ENCODE peak calls at places on chromosomes 4 and X, in eight cellular contexts. One of them, this sample, is unnamed.

GRCh38 chr4:30755306-30755705 is 35.1 kb downstream of the PCDH7 start:
- DNase-seq in H1: no peak
- DNase-seq in CD8-positive, alpha-beta memory T cell: no peak
- DNase-seq in fibroblast of pulmonary artery: no peak
- DNase-seq in upper lobe of right lung: no peak
- DNase-seq in lung: no peak
- DNase-seq in Peyer's patch: no peak
- DNase-seq in endodermal cell: no peak
- DNase-seq in this sample: no peak

GRCh38 chr4:10582059-10582686 is 102.4 kb downstream of the CLNK start:
- DNase-seq in H1: no peak
- DNase-seq in CD8-positive, alpha-beta memory T cell: no peak
- DNase-seq in fibroblast of pulmonary artery: peak; percentile 79
- DNase-seq in upper lobe of right lung: no peak
- DNase-seq in lung: peak; percentile 39
- DNase-seq in Peyer's patch: peak; percentile 62
- DNase-seq in endodermal cell: peak; percentile 69
- DNase-seq in this sample: no peak

GRCh38 chr4:27368781-27369180 is 508.1 kb downstream of the STIM2 start:
- DNase-seq in H1: no peak
- DNase-seq in CD8-positive, alpha-beta memory T cell: no peak
- DNase-seq in fibroblast of pulmonary artery: peak; percentile 19
- DNase-seq in upper lobe of right lung: no peak
- DNase-seq in lung: no peak
- DNase-seq in Peyer's patch: no peak
- DNase-seq in endodermal cell: no peak
- DNase-seq in this sample: no peak

GRCh38 chr4:45621926-45622325 is 501.9 kb downstream of the GABRG1 start:
- DNase-seq in H1: no peak
- DNase-seq in CD8-positive, alpha-beta memory T cell: no peak
- DNase-seq in fibroblast of pulmonary artery: peak; percentile 3
- DNase-seq in upper lobe of right lung: no peak
- DNase-seq in lung: no peak
- DNase-seq in Peyer's patch: no peak
- DNase-seq in endodermal cell: no peak
- DNase-seq in this sample: no peak

GRCh38 chr4:133084421-133084820 is 64.7 kb upstream of the PCDH10 start:
- DNase-seq in H1: no peak
- DNase-seq in CD8-positive, alpha-beta memory T cell: no peak
- DNase-seq in fibroblast of pulmonary artery: no peak
- DNase-seq in upper lobe of right lung: no peak
- DNase-seq in lung: no peak
- DNase-seq in Peyer's patch: no peak
- DNase-seq in endodermal cell: no peak
- DNase-seq in this sample: no peak

GRCh38 chrX:154748712-154749339 is 2.1 kb downstream of the GAB3 start:
- DNase-seq in H1: no peak
- DNase-seq in CD8-positive, alpha-beta memory T cell: no peak
- DNase-seq in fibroblast of pulmonary artery: peak; percentile 67
- DNase-seq in upper lobe of right lung: no peak
- DNase-seq in lung: no peak
- DNase-seq in Peyer's patch: peak; percentile 58
- DNase-seq in endodermal cell: peak; percentile 59
- DNase-seq in this sample: no peak

GRCh38 chr4:149823770-149824221 is 8.2 kb upstream of the IQCM start:
- DNase-seq in H1: no peak
- DNase-seq in CD8-positive, alpha-beta memory T cell: no peak
- DNase-seq in fibroblast of pulmonary artery: peak; percentile 61
- DNase-seq in upper lobe of right lung: no peak
- DNase-seq in lung: no peak
- DNase-seq in Peyer's patch: no peak
- DNase-seq in endodermal cell: no peak
- DNase-seq in this sample: no peak

GRCh38 chr4:189083769-189084168 is 856.9 kb upstream of the FRG1 start:
- DNase-seq in H1: no peak
- DNase-seq in CD8-positive, alpha-beta memory T cell: no peak
- DNase-seq in fibroblast of pulmonary artery: no peak
- DNase-seq in upper lobe of right lung: no peak
- DNase-seq in lung: no peak
- DNase-seq in Peyer's patch: no peak
- DNase-seq in endodermal cell: no peak
- DNase-seq in this sample: no peak

GRCh38 chr4:109562457-109563237 is 2.6 kb downstream of the MCUB start:
- DNase-seq in H1: no peak
- DNase-seq in CD8-positive, alpha-beta memory T cell: no peak
- DNase-seq in fibroblast of pulmonary artery: no peak
- DNase-seq in upper lobe of right lung: no peak
- DNase-seq in lung: no peak
- DNase-seq in Peyer's patch: no peak
- DNase-seq in endodermal cell: no peak
- DNase-seq in this sample: no peak

GRCh38 chrX:119488749-119489148 is 20.5 kb downstream of the SLC25A5 start:
- DNase-seq in H1: peak; percentile 56
- DNase-seq in CD8-positive, alpha-beta memory T cell: peak; percentile 14
- DNase-seq in fibroblast of pulmonary artery: peak; percentile 65
- DNase-seq in upper lobe of right lung: no peak
- DNase-seq in lung: peak; percentile 53
- DNase-seq in Peyer's patch: peak; percentile 83
- DNase-seq in endodermal cell: peak; percentile 75
- DNase-seq in this sample: no peak

GRCh38 chr4:109302366-109303140 is at the start of gene COL25A1:
- DNase-seq in H1: peak; percentile 90
- DNase-seq in CD8-positive, alpha-beta memory T cell: no peak
- DNase-seq in fibroblast of pulmonary artery: peak; percentile 22
- DNase-seq in upper lobe of right lung: peak; percentile 75
- DNase-seq in lung: peak; percentile 47
- DNase-seq in Peyer's patch: peak; percentile 47
- DNase-seq in endodermal cell: peak; percentile 97
- DNase-seq in this sample: peak; percentile 41

GRCh38 chr4:40710484-40711269 is 39.1 kb upstream of the NSUN7 start:
- DNase-seq in H1: no peak
- DNase-seq in CD8-positive, alpha-beta memory T cell: no peak
- DNase-seq in fibroblast of pulmonary artery: peak; percentile 25
- DNase-seq in upper lobe of right lung: no peak
- DNase-seq in lung: no peak
- DNase-seq in Peyer's patch: no peak
- DNase-seq in endodermal cell: no peak
- DNase-seq in this sample: no peak

GRCh38 chr4:155809835-155810234 is 51.0 kb downstream of the GUCY1B1 start:
- DNase-seq in H1: no peak
- DNase-seq in CD8-positive, alpha-beta memory T cell: no peak
- DNase-seq in fibroblast of pulmonary artery: peak; percentile 94
- DNase-seq in upper lobe of right lung: no peak
- DNase-seq in lung: no peak
- DNase-seq in Peyer's patch: no peak
- DNase-seq in endodermal cell: no peak
- DNase-seq in this sample: no peak

DNA sequence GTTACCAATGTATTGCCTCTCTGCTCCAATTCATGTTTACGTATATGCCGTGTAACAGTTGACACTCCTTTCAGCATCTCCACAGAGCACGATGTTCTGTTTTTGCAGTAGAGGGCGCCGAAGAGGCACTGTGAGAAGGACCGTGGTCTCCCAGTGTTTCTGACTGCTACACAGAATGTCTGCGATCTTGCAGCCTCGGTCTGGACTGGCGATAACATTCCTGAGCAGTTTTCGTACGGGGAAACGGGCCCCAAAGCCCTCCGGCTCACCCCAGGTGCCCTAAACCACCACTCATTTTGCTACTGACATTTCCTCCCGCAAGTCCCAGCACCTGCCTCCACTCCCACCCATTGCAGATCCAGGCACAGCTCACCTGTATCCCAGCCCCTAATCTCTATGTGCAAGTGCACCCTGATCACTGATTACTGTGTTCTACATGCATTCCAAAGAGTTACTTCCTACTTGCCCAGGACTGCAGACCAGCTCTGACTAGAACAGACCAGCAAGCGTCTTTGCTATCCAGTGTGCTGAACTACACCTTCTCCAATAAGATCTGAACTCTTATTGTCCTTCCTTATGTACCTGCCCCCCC is 12.4 kb upstream of the NFXL1 start:
- DNase-seq in H1: peak; percentile 70
- DNase-seq in CD8-positive, alpha-beta memory T cell: peak; percentile 33
- DNase-seq in fibroblast of pulmonary artery: peak; percentile 67
- DNase-seq in upper lobe of right lung: peak; percentile 67
- DNase-seq in lung: peak; percentile 49
- DNase-seq in Peyer's patch: peak; percentile 77
- DNase-seq in endodermal cell: peak; percentile 87
- DNase-seq in this sample: peak; percentile 37
- H3K4me3 ChIP-seq in H1: peak overlapping the region; percentile 33
- H3K4me3 ChIP-seq in CD8-positive, alpha-beta memory T cell: peak overlapping the region; percentile 7
- H3K4me3 ChIP-seq in fibroblast of pulmonary artery: no peak overlapping the region
- H3K4me3 ChIP-seq in upper lobe of right lung: no peak overlapping the region
- H3K4me3 ChIP-seq in lung: no peak overlapping the region
- H3K4me3 ChIP-seq in Peyer's patch: peak overlapping the region; percentile 23
- H3K4me3 ChIP-seq in endodermal cell: peak overlapping the region; percentile 26
- H3K4me3 ChIP-seq in this sample: peak overlapping the region; percentile 6

GRCh38 chrX:52426810-52427209 is 58.0 kb downstream of the XAGE2 start:
- DNase-seq in H1: no peak
- DNase-seq in CD8-positive, alpha-beta memory T cell: no peak
- DNase-seq in fibroblast of pulmonary artery: no peak
- DNase-seq in upper lobe of right lung: no peak
- DNase-seq in lung: no peak
- DNase-seq in Peyer's patch: no peak
- DNase-seq in endodermal cell: no peak
- DNase-seq in this sample: no peak

GRCh38 chrX:52425710-52426245 is 57.0 kb downstream of the XAGE2 start:
- DNase-seq in H1: no peak
- DNase-seq in CD8-positive, alpha-beta memory T cell: no peak
- DNase-seq in fibroblast of pulmonary artery: peak; percentile 20
- DNase-seq in upper lobe of right lung: no peak
- DNase-seq in lung: no peak
- DNase-seq in Peyer's patch: no peak
- DNase-seq in endodermal cell: no peak
- DNase-seq in this sample: no peak

GRCh38 chrX:52424658-52425057 is 55.8 kb downstream of the XAGE2 start:
- DNase-seq in H1: no peak
- DNase-seq in CD8-positive, alpha-beta memory T cell: no peak
- DNase-seq in fibroblast of pulmonary artery: peak; percentile 1
- DNase-seq in upper lobe of right lung: no peak
- DNase-seq in lung: no peak
- DNase-seq in Peyer's patch: no peak
- DNase-seq in endodermal cell: no peak
- DNase-seq in this sample: no peak

GRCh38 chrX:52420824-52421443 is 52.1 kb downstream of the XAGE2 start:
- DNase-seq in H1: no peak
- DNase-seq in CD8-positive, alpha-beta memory T cell: no peak
- DNase-seq in fibroblast of pulmonary artery: peak; percentile 50
- DNase-seq in upper lobe of right lung: no peak
- DNase-seq in lung: no peak
- DNase-seq in Peyer's patch: no peak
- DNase-seq in endodermal cell: no peak
- DNase-seq in this sample: no peak

DNA sequence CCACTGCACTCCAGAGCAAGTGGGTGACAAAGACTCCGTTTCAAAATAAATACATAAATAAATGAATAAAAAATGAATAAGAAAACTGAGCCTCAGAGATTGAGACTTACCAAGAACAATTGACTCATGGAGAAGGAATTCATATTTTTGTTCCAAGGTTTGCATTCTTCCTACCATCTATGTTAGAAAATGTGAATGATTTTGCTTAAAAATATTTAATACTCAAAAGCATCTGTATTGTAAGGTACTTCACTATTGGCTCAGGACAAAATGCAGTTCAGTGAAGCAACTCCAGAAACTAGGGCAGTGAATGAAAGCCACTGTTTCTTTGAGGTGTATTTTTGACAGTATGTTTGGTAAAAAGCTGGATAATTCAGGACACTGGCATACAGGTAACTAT is 54.1 kb downstream of the XAGE2 start:
- DNase-seq in H1: no peak
- DNase-seq in CD8-positive, alpha-beta memory T cell: no peak
- DNase-seq in fibroblast of pulmonary artery: peak; percentile 64
- DNase-seq in upper lobe of right lung: no peak
- DNase-seq in lung: no peak
- DNase-seq in Peyer's patch: no peak
- DNase-seq in endodermal cell: no peak
- DNase-seq in this sample: no peak
- H3K4me3 ChIP-seq in H1: no peak overlapping the region
- H3K4me3 ChIP-seq in CD8-positive, alpha-beta memory T cell: no peak overlapping the region
- H3K4me3 ChIP-seq in fibroblast of pulmonary artery: no peak overlapping the region
- H3K4me3 ChIP-seq in upper lobe of right lung: no peak overlapping the region
- H3K4me3 ChIP-seq in lung: no peak overlapping the region
- H3K4me3 ChIP-seq in Peyer's patch: no peak overlapping the region
- H3K4me3 ChIP-seq in endodermal cell: no peak overlapping the region
- H3K4me3 ChIP-seq in this sample: no peak overlapping the region

DNA sequence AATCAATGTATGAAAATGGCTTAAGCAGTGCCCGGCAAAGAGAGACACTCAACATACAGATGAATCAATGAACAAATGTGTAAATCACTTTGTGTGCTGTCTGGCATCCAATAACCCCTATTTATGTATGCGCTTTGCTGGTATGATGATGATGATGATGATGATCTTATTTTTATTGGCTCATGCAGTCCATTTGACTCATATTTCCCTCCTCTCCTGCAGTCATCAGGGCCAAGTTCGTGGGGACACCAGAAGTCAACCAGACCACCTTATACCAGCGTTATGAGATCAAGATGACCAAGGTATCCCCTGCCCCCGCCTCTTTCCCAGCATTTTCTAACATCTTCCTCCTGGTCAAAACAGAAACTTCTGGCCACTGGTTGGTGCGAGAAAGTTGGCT is 2.5 kb downstream of the TIMP1 start:
- DNase-seq in H1: no peak
- DNase-seq in CD8-positive, alpha-beta memory T cell: no peak
- DNase-seq in fibroblast of pulmonary artery: peak; percentile 37
- DNase-seq in upper lobe of right lung: no peak
- DNase-seq in lung: no peak
- DNase-seq in Peyer's patch: no peak
- DNase-seq in endodermal cell: no peak
- DNase-seq in this sample: no peak
- H3K4me3 ChIP-seq in H1: no peak overlapping the region
- H3K4me3 ChIP-seq in CD8-positive, alpha-beta memory T cell: no peak overlapping the region
- H3K4me3 ChIP-seq in fibroblast of pulmonary artery: peak overlapping the region; percentile 77
- H3K4me3 ChIP-seq in upper lobe of right lung: no peak overlapping the region
- H3K4me3 ChIP-seq in lung: no peak overlapping the region
- H3K4me3 ChIP-seq in Peyer's patch: no peak overlapping the region
- H3K4me3 ChIP-seq in endodermal cell: no peak overlapping the region
- H3K4me3 ChIP-seq in this sample: no peak overlapping the region

GRCh38 chr4:25162566-25162965 is 2.3 kb upstream of the SEPSECS start:
- DNase-seq in H1: no peak
- DNase-seq in CD8-positive, alpha-beta memory T cell: no peak
- DNase-seq in fibroblast of pulmonary artery: no peak
- DNase-seq in upper lobe of right lung: no peak
- DNase-seq in lung: no peak
- DNase-seq in Peyer's patch: no peak
- DNase-seq in endodermal cell: no peak
- DNase-seq in this sample: no peak
- H3K4me3 ChIP-seq in H1: no peak overlapping the region
- H3K4me3 ChIP-seq in CD8-positive, alpha-beta memory T cell: no peak overlapping the region
- H3K4me3 ChIP-seq in fibroblast of pulmonary artery: no peak overlapping the region
- H3K4me3 ChIP-seq in upper lobe of right lung: no peak overlapping the region
- H3K4me3 ChIP-seq in lung: no peak overlapping the region
- H3K4me3 ChIP-seq in Peyer's patch: no peak overlapping the region
- H3K4me3 ChIP-seq in endodermal cell: no peak overlapping the region
- H3K4me3 ChIP-seq in this sample: peak overlapping the region; percentile 75

GRCh38 chr4:3082915-3083515 is 8.5 kb downstream of the HTT start:
- DNase-seq in H1: no peak
- DNase-seq in CD8-positive, alpha-beta memory T cell: no peak
- DNase-seq in fibroblast of pulmonary artery: no peak
- DNase-seq in upper lobe of right lung: no peak
- DNase-seq in lung: no peak
- DNase-seq in Peyer's patch: no peak
- DNase-seq in endodermal cell: no peak
- DNase-seq in this sample: no peak
- H3K4me3 ChIP-seq in H1: no peak overlapping the region
- H3K4me3 ChIP-seq in CD8-positive, alpha-beta memory T cell: no peak overlapping the region
- H3K4me3 ChIP-seq in fibroblast of pulmonary artery: no peak overlapping the region
- H3K4me3 ChIP-seq in upper lobe of right lung: no peak overlapping the region
- H3K4me3 ChIP-seq in lung: no peak overlapping the region
- H3K4me3 ChIP-seq in Peyer's patch: no peak overlapping the region
- H3K4me3 ChIP-seq in endodermal cell: no peak overlapping the region
- H3K4me3 ChIP-seq in this sample: no peak overlapping the region